ENCODE peak calls at places on chromosomes 1 and 21, in eight cellular contexts. M is tibial artery, Z is A549, R is GM13977, F is hepatocyte, I is pancreas, S is breast epithelium, O is thyroid gland. D is an unnamed sample.

GRCh38 chr1:44239337-44239960 is 26.2 kb downstream of the DMAP1 start:
- DNase-seq in F (peak; percentile 70), S (no peak), O (no peak), R (no peak), M (peak; percentile 77), Z (no peak), I (no peak), D (no peak)

GRCh38 chr1:83692524-83693336 is 306.2 kb downstream of the TTLL7 start:
- DNase-seq in S (no peak), Z (no peak), I (peak; percentile 48), R (no peak), M (no peak), O (peak; percentile 32), F (peak; percentile 38), D (no peak)

GRCh38 chr1:22618056-22618455 is 18.4 kb upstream of the C1QA start:
- DNase-seq in R (no peak), I (no peak), S (no peak), M (no peak), F (no peak), O (no peak), Z (no peak), D (no peak)

GRCh38 chr21:40143822-40144525 is 276.7 kb downstream of the PCP4 start:
- DNase-seq in M (no peak), Z (no peak), R (peak; percentile 30), F (peak; percentile 83), O (peak; percentile 75), I (peak; percentile 85), S (peak; percentile 33), D (no peak)

GRCh38 chr1:15684468-15685283 is 556 bp downstream of the PLEKHM2 start:
- DNase-seq in Z (peak; percentile 60), R (peak; percentile 57), M (peak; percentile 76), S (peak; percentile 26), O (peak; percentile 39), F (peak; percentile 50), I (peak; percentile 73), D (no peak)

GRCh38 chr1:207027221-207027777 is 5.3 kb downstream of the C1orf116 start:
- DNase-seq in M (no peak), S (peak; percentile 64), F (peak; percentile 63), R (no peak), O (no peak), Z (peak; percentile 91), I (no peak), D (no peak)

GRCh38 chr1:22745675-22746585 is 35.3 kb downstream of the EPHB2 start:
- DNase-seq in O (peak; percentile 29), I (no peak), R (no peak), Z (peak; percentile 66), S (no peak), F (peak; percentile 57), M (no peak), D (no peak)

GRCh38 chr1:65059930-65060538 is 88.0 kb upstream of the AK4 start:
- DNase-seq in O (no peak), Z (peak; percentile 15), F (peak; percentile 34), R (peak; percentile 54), M (no peak), I (no peak), S (no peak), D (no peak)

GRCh38 chr1:41810446-41810845 is 108.3 kb downstream of the HIVEP3 start:
- DNase-seq in S (no peak), M (no peak), O (peak; percentile 32), I (no peak), F (peak; percentile 67), Z (no peak), R (peak; percentile 39), D (no peak)

GRCh38 chr1:154972517-154973343 is 1.8 kb upstream of the CKS1B start:
- DNase-seq in O (peak; percentile 68), S (peak; percentile 91), F (peak; percentile 92), R (no peak), Z (peak; percentile 85), M (peak; percentile 90), I (peak; percentile 77), D (peak; percentile 79)

GRCh38 chr1:111733996-111734369 is 5.2 kb downstream of the INKA2 start:
- DNase-seq in S (no peak), O (no peak), I (no peak), Z (no peak), M (no peak), R (no peak), F (no peak), D (no peak)

GRCh38 chr1:186987065-186987464 is 158.3 kb downstream of the PLA2G4A start:
- DNase-seq in S (no peak), F (no peak), Z (no peak), I (no peak), R (no peak), M (no peak), O (no peak), D (no peak)

GRCh38 chr1:17233675-17234074 is 15.2 kb upstream of the PADI3 start:
- DNase-seq in I (peak; percentile 81), F (peak; percentile 45), O (peak; percentile 55), M (no peak), R (no peak), Z (peak; percentile 84), S (peak; percentile 91), D (peak; percentile 14)

GRCh38 chr1:245007686-245008085 is 143.3 kb upstream of the HNRNPU start:
- DNase-seq in O (no peak), S (no peak), I (no peak), Z (no peak), R (no peak), M (no peak), F (no peak), D (no peak)

GRCh38 chr1:117967900-117968299 is 38.4 kb downstream of the WDR3 start:
- DNase-seq in M (no peak), I (no peak), R (no peak), S (no peak), F (peak; percentile 25), O (no peak), Z (no peak), D (peak; percentile 51)

GRCh38 chr1:41366428-41367101 is 5.3 kb downstream of the FOXO6 start:
- DNase-seq in M (no peak), S (no peak), F (peak; percentile 69), I (peak; percentile 79), Z (no peak), O (peak; percentile 54), R (peak; percentile 42), D (no peak)

GRCh38 chr1:182781849-182782586 is 7.6 kb upstream of the NPL start:
- DNase-seq in M (peak; percentile 79), S (peak; percentile 48), F (peak; percentile 78), Z (peak; percentile 28), R (peak; percentile 55), O (peak; percentile 88), I (peak; percentile 76), D (peak; percentile 49)

GRCh38 chr1:234602334-234603220 is 7.4 kb downstream of the IRF2BP2 start:
- DNase-seq in M (no peak), S (peak; percentile 61), F (peak; percentile 83), I (no peak), O (peak; percentile 21), Z (peak; percentile 81), R (peak; percentile 65), D (peak; percentile 85)

GRCh38 chr1:230308039-230308438 is 118.1 kb downstream of the PGBD5 start:
- DNase-seq in F (peak; percentile 52), I (peak; percentile 91), S (peak; percentile 85), M (no peak), O (peak; percentile 89), R (no peak), Z (peak; percentile 75), D (peak; percentile 85)

GRCh38 chr1:245894843-245895242 is 612.2 kb downstream of the SMYD3 start:
- DNase-seq in O (no peak), F (no peak), R (no peak), I (no peak), M (no peak), S (no peak), Z (no peak), D (no peak)

GRCh38 chr21:36135391-36136094 is 664 bp downstream of the CBR3 start:
- DNase-seq in O (peak; percentile 54), M (peak; percentile 91), Z (peak; percentile 34), R (peak; percentile 78), I (peak; percentile 72), S (peak; percentile 59), F (peak; percentile 66), D (no peak)

GRCh38 chr1:98264727-98265126 is 343.9 kb upstream of the DPYD start:
- DNase-seq in R (no peak), S (no peak), Z (no peak), I (no peak), F (no peak), O (no peak), M (no peak), D (no peak)

DNA sequence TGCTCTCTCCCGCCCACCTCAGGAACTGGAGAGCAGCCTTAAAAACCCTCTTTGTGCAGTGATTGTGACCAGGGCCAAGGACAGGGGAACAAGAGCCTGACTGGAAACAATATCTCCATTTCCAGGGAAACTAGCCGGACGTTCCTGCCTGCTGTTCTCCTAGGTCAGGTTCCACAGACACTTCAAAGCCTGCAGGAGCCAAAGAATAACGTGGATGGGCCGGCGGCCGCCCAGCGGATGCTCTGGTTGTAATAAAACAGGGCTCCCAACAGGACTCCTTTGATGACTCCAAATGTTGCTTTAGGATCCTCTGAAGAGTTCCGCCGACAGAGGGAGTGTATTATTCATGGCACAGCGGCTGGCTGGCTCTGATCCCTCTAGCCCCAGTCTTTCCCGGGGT is 162.2 kb downstream of the PLXNA2 start:
- DNase-seq in Z (no peak), S (no peak), F (no peak), O (peak; percentile 66), R (no peak), I (no peak), M (no peak), D (no peak)
- TF ChIP-seq CTCF in Z (no peak), S (no peak), F (peak; percentile 21), O (no peak), R (no peak), I (no peak), M (no peak), D (no peak)

GRCh38 chr1:91836307-91837056 is 49.5 kb downstream of the TGFBR3 start:
- DNase-seq in O (peak; percentile 29), Z (no peak), S (no peak), R (no peak), M (no peak), I (no peak), F (no peak), D (no peak)
- TF ChIP-seq CTCF in O (no peak), Z (no peak), S (no peak), R (no peak), M (no peak), I (no peak), F (no peak), D (no peak)

DNA sequence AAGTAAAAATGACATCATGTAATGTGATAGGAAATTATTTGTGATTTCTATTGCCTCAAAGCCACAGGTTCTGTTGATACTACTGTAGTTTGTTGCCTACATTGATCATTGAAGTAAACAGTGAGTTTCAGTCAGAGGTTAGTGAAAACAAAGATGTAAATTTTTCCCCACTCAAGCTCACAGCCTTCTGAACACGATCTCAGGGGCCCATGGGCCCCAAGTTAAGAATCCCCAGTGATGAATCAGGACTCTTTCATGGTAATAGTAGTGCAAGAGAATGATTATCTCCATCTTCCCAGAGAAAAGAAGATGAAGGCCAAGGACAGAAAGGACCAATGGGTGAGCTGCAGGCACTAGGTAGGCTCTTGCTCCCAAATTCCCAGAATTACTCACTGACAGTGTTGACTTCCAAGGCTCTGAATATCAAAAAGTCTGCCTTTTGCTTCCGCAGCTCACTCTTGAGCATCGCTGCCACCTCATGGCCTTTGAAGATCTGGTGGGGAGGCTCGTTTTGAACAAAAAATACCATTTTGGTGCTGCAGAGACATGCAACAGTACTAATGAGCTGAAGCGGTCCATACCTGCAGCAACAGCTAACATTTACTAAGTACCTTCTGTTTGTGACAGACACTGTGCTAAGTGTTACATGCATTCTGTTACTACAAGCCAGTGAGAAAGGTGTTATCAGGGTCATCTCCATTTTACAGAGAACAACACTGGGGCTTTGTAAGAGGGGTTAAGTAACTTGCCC is 113.3 kb downstream of the KIAA0319L start:
- DNase-seq in S (no peak), O (no peak), M (no peak), F (no peak), Z (no peak), R (no peak), I (no peak), D (no peak)
- TF ChIP-seq CTCF in S (no peak), O (no peak), M (no peak), F (peak; percentile 24), Z (no peak), R (peak; percentile 22), I (no peak), D (peak; percentile 41)

GRCh38 chr1:54274448-54274847 is 74.5 kb downstream of the MRPL37 start:
- DNase-seq in O (no peak), F (no peak), Z (no peak), R (no peak), I (no peak), S (no peak), M (no peak), D (no peak)
- TF ChIP-seq CTCF in O (no peak), F (no peak), Z (no peak), R (no peak), I (no peak), S (no peak), M (no peak), D (peak; percentile 37)